ENCODE peak calls at places on chromosomes 12 and 14, in ten cellular contexts. One of them, this sample, is unnamed.
A peak's percentile ranks its signal among the peaks of the same experiment; 100 is the strongest.

GRCh38 chr12:116257213-116257612 is 20.3 kb downstream of the MED13L start:
- DNase-seq in sigmoid colon: no peak
- DNase-seq in T-helper 2 cell: no peak
- DNase-seq in left ventricle myocardium superior: no peak
- DNase-seq in mesothelial cell of epicardium: no peak
- DNase-seq in activated CD4-positive, CD25-positive, alpha-beta regulatory T cell treated with anti-CD3 and anti-CD28 coated beads, Interleukin-2, amount 50 U/mL, for 16 hours: no peak
- DNase-seq in esophagus squamous epithelium: no peak
- DNase-seq in epithelial cell of esophagus: no peak
- DNase-seq in pulmonary artery endothelial cell: no peak
- DNase-seq in activated gamma-delta T cell treated with Interleukin-2 at 50 U/mL for 16 hours: no peak
- DNase-seq in this sample: no peak

GRCh38 chr12:47080725-47081502 is 1.2 kb upstream of the AMIGO2 start:
- DNase-seq in mesothelial cell of epicardium: no peak
- DNase-seq in left ventricle myocardium superior: peak; percentile 77
- DNase-seq in esophagus squamous epithelium: no peak
- DNase-seq in pulmonary artery endothelial cell: no peak
- DNase-seq in activated gamma-delta T cell treated with Interleukin-2 at 50 U/mL for 16 hours: peak; percentile 26
- DNase-seq in sigmoid colon: peak; percentile 87
- DNase-seq in epithelial cell of esophagus: peak; percentile 89
- DNase-seq in activated CD4-positive, CD25-positive, alpha-beta regulatory T cell treated with anti-CD3 and anti-CD28 coated beads, Interleukin-2, amount 50 U/mL, for 16 hours: no peak
- DNase-seq in T-helper 2 cell: peak; percentile 75
- DNase-seq in this sample: no peak

GRCh38 chr12:6868211-6869048 is 1.1 kb downstream of the TPI1 start:
- DNase-seq in epithelial cell of esophagus: peak; percentile 18
- DNase-seq in T-helper 2 cell: peak; percentile 38
- DNase-seq in esophagus squamous epithelium: no peak
- DNase-seq in left ventricle myocardium superior: no peak
- DNase-seq in mesothelial cell of epicardium: no peak
- DNase-seq in sigmoid colon: no peak
- DNase-seq in activated CD4-positive, CD25-positive, alpha-beta regulatory T cell treated with anti-CD3 and anti-CD28 coated beads, Interleukin-2, amount 50 U/mL, for 16 hours: no peak
- DNase-seq in pulmonary artery endothelial cell: no peak
- DNase-seq in activated gamma-delta T cell treated with Interleukin-2 at 50 U/mL for 16 hours: no peak
- DNase-seq in this sample: no peak

GRCh38 chr14:39268393-39268792 is 34.7 kb downstream of the MIA2 start:
- DNase-seq in activated CD4-positive, CD25-positive, alpha-beta regulatory T cell treated with anti-CD3 and anti-CD28 coated beads, Interleukin-2, amount 50 U/mL, for 16 hours: no peak
- DNase-seq in activated gamma-delta T cell treated with Interleukin-2 at 50 U/mL for 16 hours: no peak
- DNase-seq in esophagus squamous epithelium: no peak
- DNase-seq in left ventricle myocardium superior: no peak
- DNase-seq in epithelial cell of esophagus: peak; percentile 13
- DNase-seq in sigmoid colon: no peak
- DNase-seq in mesothelial cell of epicardium: no peak
- DNase-seq in pulmonary artery endothelial cell: no peak
- DNase-seq in T-helper 2 cell: peak; percentile 52
- DNase-seq in this sample: no peak

GRCh38 chr12:5742264-5742663 is 202.8 kb downstream of the ANO2 start:
- DNase-seq in sigmoid colon: no peak
- DNase-seq in left ventricle myocardium superior: no peak
- DNase-seq in mesothelial cell of epicardium: no peak
- DNase-seq in activated CD4-positive, CD25-positive, alpha-beta regulatory T cell treated with anti-CD3 and anti-CD28 coated beads, Interleukin-2, amount 50 U/mL, for 16 hours: no peak
- DNase-seq in esophagus squamous epithelium: no peak
- DNase-seq in T-helper 2 cell: no peak
- DNase-seq in activated gamma-delta T cell treated with Interleukin-2 at 50 U/mL for 16 hours: no peak
- DNase-seq in epithelial cell of esophagus: no peak
- DNase-seq in pulmonary artery endothelial cell: no peak
- DNase-seq in this sample: no peak

GRCh38 chr14:75254381-75254821 is 24.2 kb upstream of the FOS start:
- DNase-seq in left ventricle myocardium superior: peak; percentile 46
- DNase-seq in sigmoid colon: no peak
- DNase-seq in epithelial cell of esophagus: peak; percentile 94
- DNase-seq in esophagus squamous epithelium: no peak
- DNase-seq in activated gamma-delta T cell treated with Interleukin-2 at 50 U/mL for 16 hours: no peak
- DNase-seq in activated CD4-positive, CD25-positive, alpha-beta regulatory T cell treated with anti-CD3 and anti-CD28 coated beads, Interleukin-2, amount 50 U/mL, for 16 hours: no peak
- DNase-seq in pulmonary artery endothelial cell: no peak
- DNase-seq in T-helper 2 cell: no peak
- DNase-seq in mesothelial cell of epicardium: no peak
- DNase-seq in this sample: peak; percentile 96

GRCh38 chr14:77059276-77059934 is 30.9 kb upstream of the IRF2BPL start:
- DNase-seq in activated CD4-positive, CD25-positive, alpha-beta regulatory T cell treated with anti-CD3 and anti-CD28 coated beads, Interleukin-2, amount 50 U/mL, for 16 hours: no peak
- DNase-seq in sigmoid colon: no peak
- DNase-seq in T-helper 2 cell: peak; percentile 54
- DNase-seq in epithelial cell of esophagus: peak; percentile 79
- DNase-seq in left ventricle myocardium superior: no peak
- DNase-seq in esophagus squamous epithelium: no peak
- DNase-seq in pulmonary artery endothelial cell: peak; percentile 82
- DNase-seq in activated gamma-delta T cell treated with Interleukin-2 at 50 U/mL for 16 hours: no peak
- DNase-seq in mesothelial cell of epicardium: no peak
- DNase-seq in this sample: no peak

GRCh38 chr14:79265366-79265765 is 945.9 kb downstream of the DIO2 start:
- DNase-seq in esophagus squamous epithelium: no peak
- DNase-seq in pulmonary artery endothelial cell: no peak
- DNase-seq in left ventricle myocardium superior: no peak
- DNase-seq in sigmoid colon: no peak
- DNase-seq in epithelial cell of esophagus: peak; percentile 52
- DNase-seq in activated CD4-positive, CD25-positive, alpha-beta regulatory T cell treated with anti-CD3 and anti-CD28 coated beads, Interleukin-2, amount 50 U/mL, for 16 hours: no peak
- DNase-seq in activated gamma-delta T cell treated with Interleukin-2 at 50 U/mL for 16 hours: no peak
- DNase-seq in mesothelial cell of epicardium: no peak
- DNase-seq in T-helper 2 cell: no peak
- DNase-seq in this sample: no peak

GRCh38 chr12:117792471-117792870 is 176.3 kb downstream of the KSR2 start:
- DNase-seq in mesothelial cell of epicardium: no peak
- DNase-seq in activated CD4-positive, CD25-positive, alpha-beta regulatory T cell treated with anti-CD3 and anti-CD28 coated beads, Interleukin-2, amount 50 U/mL, for 16 hours: no peak
- DNase-seq in T-helper 2 cell: no peak
- DNase-seq in esophagus squamous epithelium: no peak
- DNase-seq in sigmoid colon: no peak
- DNase-seq in pulmonary artery endothelial cell: no peak
- DNase-seq in left ventricle myocardium superior: no peak
- DNase-seq in epithelial cell of esophagus: no peak
- DNase-seq in activated gamma-delta T cell treated with Interleukin-2 at 50 U/mL for 16 hours: no peak
- DNase-seq in this sample: no peak

GRCh38 chr12:79884401-79885006 is 50.4 kb downstream of the PPP1R12A start:
- DNase-seq in pulmonary artery endothelial cell: no peak
- DNase-seq in sigmoid colon: no peak
- DNase-seq in left ventricle myocardium superior: no peak
- DNase-seq in esophagus squamous epithelium: no peak
- DNase-seq in activated gamma-delta T cell treated with Interleukin-2 at 50 U/mL for 16 hours: no peak
- DNase-seq in activated CD4-positive, CD25-positive, alpha-beta regulatory T cell treated with anti-CD3 and anti-CD28 coated beads, Interleukin-2, amount 50 U/mL, for 16 hours: no peak
- DNase-seq in epithelial cell of esophagus: no peak
- DNase-seq in mesothelial cell of epicardium: no peak
- DNase-seq in T-helper 2 cell: no peak
- DNase-seq in this sample: no peak

GRCh38 chr12:45322810-45323209 is 106.9 kb downstream of the ANO6 start:
- DNase-seq in epithelial cell of esophagus: no peak
- DNase-seq in T-helper 2 cell: no peak
- DNase-seq in pulmonary artery endothelial cell: no peak
- DNase-seq in mesothelial cell of epicardium: no peak
- DNase-seq in activated CD4-positive, CD25-positive, alpha-beta regulatory T cell treated with anti-CD3 and anti-CD28 coated beads, Interleukin-2, amount 50 U/mL, for 16 hours: no peak
- DNase-seq in activated gamma-delta T cell treated with Interleukin-2 at 50 U/mL for 16 hours: no peak
- DNase-seq in left ventricle myocardium superior: no peak
- DNase-seq in esophagus squamous epithelium: no peak
- DNase-seq in sigmoid colon: no peak
- DNase-seq in this sample: no peak

GRCh38 chr14:77862154-77862783 is 62.4 kb downstream of the ADCK1 start:
- DNase-seq in activated gamma-delta T cell treated with Interleukin-2 at 50 U/mL for 16 hours: peak; percentile 76
- DNase-seq in left ventricle myocardium superior: peak; percentile 87
- DNase-seq in mesothelial cell of epicardium: peak; percentile 92
- DNase-seq in activated CD4-positive, CD25-positive, alpha-beta regulatory T cell treated with anti-CD3 and anti-CD28 coated beads, Interleukin-2, amount 50 U/mL, for 16 hours: peak; percentile 51
- DNase-seq in epithelial cell of esophagus: peak; percentile 63
- DNase-seq in T-helper 2 cell: peak; percentile 46
- DNase-seq in sigmoid colon: peak; percentile 74
- DNase-seq in pulmonary artery endothelial cell: peak; percentile 7
- DNase-seq in esophagus squamous epithelium: no peak
- DNase-seq in this sample: no peak

GRCh38 chr14:67580336-67581230 is 19.5 kb downstream of the PIGH start:
- DNase-seq in epithelial cell of esophagus: no peak
- DNase-seq in T-helper 2 cell: no peak
- DNase-seq in activated CD4-positive, CD25-positive, alpha-beta regulatory T cell treated with anti-CD3 and anti-CD28 coated beads, Interleukin-2, amount 50 U/mL, for 16 hours: no peak
- DNase-seq in pulmonary artery endothelial cell: no peak
- DNase-seq in sigmoid colon: no peak
- DNase-seq in activated gamma-delta T cell treated with Interleukin-2 at 50 U/mL for 16 hours: no peak
- DNase-seq in esophagus squamous epithelium: no peak
- DNase-seq in mesothelial cell of epicardium: no peak
- DNase-seq in left ventricle myocardium superior: no peak
- DNase-seq in this sample: no peak

GRCh38 chr12:128956755-128957154 is 103.5 kb downstream of the GLT1D1 start:
- DNase-seq in activated CD4-positive, CD25-positive, alpha-beta regulatory T cell treated with anti-CD3 and anti-CD28 coated beads, Interleukin-2, amount 50 U/mL, for 16 hours: no peak
- DNase-seq in sigmoid colon: no peak
- DNase-seq in esophagus squamous epithelium: no peak
- DNase-seq in activated gamma-delta T cell treated with Interleukin-2 at 50 U/mL for 16 hours: no peak
- DNase-seq in T-helper 2 cell: no peak
- DNase-seq in left ventricle myocardium superior: no peak
- DNase-seq in epithelial cell of esophagus: no peak
- DNase-seq in pulmonary artery endothelial cell: no peak
- DNase-seq in mesothelial cell of epicardium: no peak
- DNase-seq in this sample: no peak

GRCh38 chr12:106107566-106107965 is 31.2 kb downstream of the NUAK1 start:
- DNase-seq in sigmoid colon: peak; percentile 32
- DNase-seq in T-helper 2 cell: no peak
- DNase-seq in mesothelial cell of epicardium: no peak
- DNase-seq in esophagus squamous epithelium: no peak
- DNase-seq in activated CD4-positive, CD25-positive, alpha-beta regulatory T cell treated with anti-CD3 and anti-CD28 coated beads, Interleukin-2, amount 50 U/mL, for 16 hours: no peak
- DNase-seq in left ventricle myocardium superior: no peak
- DNase-seq in pulmonary artery endothelial cell: no peak
- DNase-seq in epithelial cell of esophagus: peak; percentile 72
- DNase-seq in activated gamma-delta T cell treated with Interleukin-2 at 50 U/mL for 16 hours: no peak
- DNase-seq in this sample: peak; percentile 45

GRCh38 chr14:31926123-31926522 is 151.0 kb upstream of the ARHGAP5 start:
- DNase-seq in sigmoid colon: no peak
- DNase-seq in esophagus squamous epithelium: no peak
- DNase-seq in mesothelial cell of epicardium: no peak
- DNase-seq in pulmonary artery endothelial cell: no peak
- DNase-seq in epithelial cell of esophagus: peak; percentile 55
- DNase-seq in left ventricle myocardium superior: no peak
- DNase-seq in T-helper 2 cell: peak; percentile 73
- DNase-seq in activated CD4-positive, CD25-positive, alpha-beta regulatory T cell treated with anti-CD3 and anti-CD28 coated beads, Interleukin-2, amount 50 U/mL, for 16 hours: no peak
- DNase-seq in activated gamma-delta T cell treated with Interleukin-2 at 50 U/mL for 16 hours: no peak
- DNase-seq in this sample: no peak

GRCh38 chr14:78519863-78520262 is 349.7 kb downstream of the NRXN3 start:
- DNase-seq in left ventricle myocardium superior: no peak
- DNase-seq in activated gamma-delta T cell treated with Interleukin-2 at 50 U/mL for 16 hours: no peak
- DNase-seq in mesothelial cell of epicardium: peak; percentile 63
- DNase-seq in sigmoid colon: no peak
- DNase-seq in T-helper 2 cell: peak; percentile 29
- DNase-seq in esophagus squamous epithelium: no peak
- DNase-seq in epithelial cell of esophagus: peak; percentile 50
- DNase-seq in activated CD4-positive, CD25-positive, alpha-beta regulatory T cell treated with anti-CD3 and anti-CD28 coated beads, Interleukin-2, amount 50 U/mL, for 16 hours: no peak
- DNase-seq in pulmonary artery endothelial cell: no peak
- DNase-seq in this sample: no peak

GRCh38 chr12:49637401-49637800 is 14.0 kb downstream of the PRPF40B start:
- DNase-seq in mesothelial cell of epicardium: no peak
- DNase-seq in activated gamma-delta T cell treated with Interleukin-2 at 50 U/mL for 16 hours: no peak
- DNase-seq in esophagus squamous epithelium: no peak
- DNase-seq in pulmonary artery endothelial cell: no peak
- DNase-seq in sigmoid colon: peak; percentile 72
- DNase-seq in T-helper 2 cell: no peak
- DNase-seq in left ventricle myocardium superior: no peak
- DNase-seq in activated CD4-positive, CD25-positive, alpha-beta regulatory T cell treated with anti-CD3 and anti-CD28 coated beads, Interleukin-2, amount 50 U/mL, for 16 hours: no peak
- DNase-seq in epithelial cell of esophagus: no peak
- DNase-seq in this sample: no peak

GRCh38 chr12:119780786-119781434 is 96.2 kb downstream of the CIT start:
- DNase-seq in activated gamma-delta T cell treated with Interleukin-2 at 50 U/mL for 16 hours: no peak
- DNase-seq in pulmonary artery endothelial cell: peak; percentile 10
- DNase-seq in activated CD4-positive, CD25-positive, alpha-beta regulatory T cell treated with anti-CD3 and anti-CD28 coated beads, Interleukin-2, amount 50 U/mL, for 16 hours: no peak
- DNase-seq in left ventricle myocardium superior: no peak
- DNase-seq in mesothelial cell of epicardium: no peak
- DNase-seq in T-helper 2 cell: no peak
- DNase-seq in sigmoid colon: no peak
- DNase-seq in esophagus squamous epithelium: no peak
- DNase-seq in epithelial cell of esophagus: peak; percentile 74
- DNase-seq in this sample: peak; percentile 18

GRCh38 chr12:127928615-127929014 is 338.4 kb upstream of the TMEM132C start:
- DNase-seq in activated CD4-positive, CD25-positive, alpha-beta regulatory T cell treated with anti-CD3 and anti-CD28 coated beads, Interleukin-2, amount 50 U/mL, for 16 hours: no peak
- DNase-seq in left ventricle myocardium superior: no peak
- DNase-seq in pulmonary artery endothelial cell: peak; percentile 8
- DNase-seq in mesothelial cell of epicardium: no peak
- DNase-seq in activated gamma-delta T cell treated with Interleukin-2 at 50 U/mL for 16 hours: no peak
- DNase-seq in sigmoid colon: no peak
- DNase-seq in T-helper 2 cell: no peak
- DNase-seq in epithelial cell of esophagus: no peak
- DNase-seq in esophagus squamous epithelium: no peak
- DNase-seq in this sample: no peak

This sample was measured in epithelial cell of prostate.